ENCODE peak calls at places on chromosomes 6 and 20, in five cellular contexts. One of them, this sample, is unnamed.

GRCh38 chr6:26141378-26141901 is 54.2 kb downstream of the HFE start:
- ATAC-seq in left lung: no peak
- ATAC-seq in activated naive CD4-positive, alpha-beta T cell treated with anti-CD3 and anti-CD28 coated beads, Interleukin-2, amount 50 U/mL, for 72 hours: no peak
- ATAC-seq in Right ventricle myocardium superior: peak
- ATAC-seq in heart right ventricle: no peak
- ATAC-seq in this sample: no peak

GRCh38 chr6:134340574-134340973 is 22.7 kb upstream of the SGK1 start:
- ATAC-seq in left lung: no peak
- ATAC-seq in activated naive CD4-positive, alpha-beta T cell treated with anti-CD3 and anti-CD28 coated beads, Interleukin-2, amount 50 U/mL, for 72 hours: no peak
- ATAC-seq in Right ventricle myocardium superior: no peak
- ATAC-seq in heart right ventricle: no peak
- ATAC-seq in this sample: no peak

GRCh38 chr6:157813757-157814455 is 9.1 kb upstream of the SNX9 start:
- ATAC-seq in left lung: peak
- ATAC-seq in activated naive CD4-positive, alpha-beta T cell treated with anti-CD3 and anti-CD28 coated beads, Interleukin-2, amount 50 U/mL, for 72 hours: no peak
- ATAC-seq in Right ventricle myocardium superior: peak
- ATAC-seq in heart right ventricle: peak
- ATAC-seq in this sample: peak

GRCh38 chr6:2885967-2886731 is 17.0 kb downstream of the SERPINB9 start:
- ATAC-seq in left lung: no peak
- ATAC-seq in activated naive CD4-positive, alpha-beta T cell treated with anti-CD3 and anti-CD28 coated beads, Interleukin-2, amount 50 U/mL, for 72 hours: no peak
- ATAC-seq in Right ventricle myocardium superior: no peak
- ATAC-seq in heart right ventricle: no peak
- ATAC-seq in this sample: peak

GRCh38 chr6:4853782-4854511 is 77.7 kb downstream of the CDYL start:
- ATAC-seq in left lung: peak
- ATAC-seq in activated naive CD4-positive, alpha-beta T cell treated with anti-CD3 and anti-CD28 coated beads, Interleukin-2, amount 50 U/mL, for 72 hours: peak
- ATAC-seq in Right ventricle myocardium superior: no peak
- ATAC-seq in heart right ventricle: no peak
- ATAC-seq in this sample: peak

GRCh38 chr6:140987364-140988135 is 1145.2 kb upstream of the GJE1 start:
- ATAC-seq in left lung: no peak
- ATAC-seq in activated naive CD4-positive, alpha-beta T cell treated with anti-CD3 and anti-CD28 coated beads, Interleukin-2, amount 50 U/mL, for 72 hours: no peak
- ATAC-seq in Right ventricle myocardium superior: peak
- ATAC-seq in heart right ventricle: peak
- ATAC-seq in this sample: no peak

GRCh38 chr20:59962155-59962554 is 3.9 kb downstream of the CDH26 start:
- ATAC-seq in left lung: no peak
- ATAC-seq in activated naive CD4-positive, alpha-beta T cell treated with anti-CD3 and anti-CD28 coated beads, Interleukin-2, amount 50 U/mL, for 72 hours: no peak
- ATAC-seq in Right ventricle myocardium superior: no peak
- ATAC-seq in heart right ventricle: no peak
- ATAC-seq in this sample: no peak

GRCh38 chr6:100283288-100283687 is 181.4 kb downstream of the SIM1 start:
- ATAC-seq in left lung: peak
- ATAC-seq in activated naive CD4-positive, alpha-beta T cell treated with anti-CD3 and anti-CD28 coated beads, Interleukin-2, amount 50 U/mL, for 72 hours: no peak
- ATAC-seq in Right ventricle myocardium superior: no peak
- ATAC-seq in heart right ventricle: no peak
- ATAC-seq in this sample: no peak

GRCh38 chr6:15073344-15073789 is 172.5 kb upstream of the JARID2 start:
- ATAC-seq in left lung: no peak
- ATAC-seq in activated naive CD4-positive, alpha-beta T cell treated with anti-CD3 and anti-CD28 coated beads, Interleukin-2, amount 50 U/mL, for 72 hours: no peak
- ATAC-seq in Right ventricle myocardium superior: no peak
- ATAC-seq in heart right ventricle: no peak
- ATAC-seq in this sample: peak

GRCh38 chr20:48839518-48839917 is 11.7 kb upstream of the PREX1 start:
- ATAC-seq in left lung: no peak
- ATAC-seq in activated naive CD4-positive, alpha-beta T cell treated with anti-CD3 and anti-CD28 coated beads, Interleukin-2, amount 50 U/mL, for 72 hours: no peak
- ATAC-seq in Right ventricle myocardium superior: no peak
- ATAC-seq in heart right ventricle: no peak
- ATAC-seq in this sample: no peak

GRCh38 chr6:7115452-7116223 is 7.9 kb downstream of the RREB1 start:
- ATAC-seq in left lung: peak
- ATAC-seq in activated naive CD4-positive, alpha-beta T cell treated with anti-CD3 and anti-CD28 coated beads, Interleukin-2, amount 50 U/mL, for 72 hours: no peak
- ATAC-seq in Right ventricle myocardium superior: peak
- ATAC-seq in heart right ventricle: no peak
- ATAC-seq in this sample: no peak

GRCh38 chr20:36439731-36440072 is 101.6 kb upstream of the MYL9 start:
- ATAC-seq in left lung: no peak
- ATAC-seq in activated naive CD4-positive, alpha-beta T cell treated with anti-CD3 and anti-CD28 coated beads, Interleukin-2, amount 50 U/mL, for 72 hours: no peak
- ATAC-seq in Right ventricle myocardium superior: no peak
- ATAC-seq in heart right ventricle: no peak
- ATAC-seq in this sample: no peak

GRCh38 chr6:43516367-43516696 is 394 bp downstream of the YIPF3 start:
- ATAC-seq in left lung: no peak
- ATAC-seq in activated naive CD4-positive, alpha-beta T cell treated with anti-CD3 and anti-CD28 coated beads, Interleukin-2, amount 50 U/mL, for 72 hours: no peak
- ATAC-seq in Right ventricle myocardium superior: peak
- ATAC-seq in heart right ventricle: peak
- ATAC-seq in this sample: no peak

GRCh38 chr6:127023001-127023778 is 95.3 kb upstream of the RSPO3 start:
- ATAC-seq in left lung: peak
- ATAC-seq in activated naive CD4-positive, alpha-beta T cell treated with anti-CD3 and anti-CD28 coated beads, Interleukin-2, amount 50 U/mL, for 72 hours: no peak
- ATAC-seq in Right ventricle myocardium superior: no peak
- ATAC-seq in heart right ventricle: no peak
- ATAC-seq in this sample: no peak